ENCODE peak calls at places on chromosomes 7 and 10, in four cellular contexts. Q is HFFc6; F is HEK293T; O is stimulated activated naive CD4-positive, alpha-beta T cell. Z is an unnamed sample.

GRCh38 chr7:32888505-32888904 is 3.1 kb downstream of the KBTBD2 start:
- DNase-seq in Q (no peak), F (no peak), O (no peak), Z (no peak)

GRCh38 chr7:11830582-11831382 is 1.2 kb downstream of the THSD7A start:
- DNase-seq in Q (no peak), F (no peak), O (no peak), Z (no peak)

GRCh38 chr10:15144788-15145187 is 23.7 kb downstream of the NMT2 start:
- DNase-seq in Q (peak), F (no peak), O (no peak), Z (no peak)

GRCh38 chr7:13800694-13801448 is 188.6 kb downstream of the ETV1 start:
- DNase-seq in Q (peak), F (no peak), O (no peak), Z (no peak)

GRCh38 chr7:24654305-24654704 is 81.1 kb downstream of the PALS2 start:
- DNase-seq in Q (no peak), F (no peak), O (no peak), Z (no peak)

GRCh38 chr10:69468771-69469129 is 17.5 kb downstream of the TSPAN15 start:
- DNase-seq in Q (no peak), F (no peak), O (no peak), Z (no peak)

GRCh38 chr7:5472432-5473315 is 49.0 kb upstream of the TNRC18 start:
- DNase-seq in Q (no peak), F (no peak), O (no peak), Z (peak)

GRCh38 chr10:7913122-7913872 is 95.0 kb downstream of the TAF3 start:
- DNase-seq in Q (no peak), F (no peak), O (no peak), Z (no peak)

GRCh38 chr10:62806246-62806645 is 1.7 kb downstream of the ADO start:
- DNase-seq in Q (no peak), F (no peak), O (no peak), Z (no peak)

GRCh38 chr7:98202367-98203195 is 8.7 kb upstream of the BHLHA15 start:
- DNase-seq in Q (no peak), F (no peak), O (peak), Z (no peak)

GRCh38 chr7:38502289-38502688 is 128.9 kb downstream of the AMPH start:
- DNase-seq in Q (no peak), F (no peak), O (no peak), Z (no peak)

GRCh38 chr10:47031953-47032465 is 120.8 kb downstream of the PTPN20 start:
- DNase-seq in Q (peak), F (no peak), O (no peak), Z (no peak)

GRCh38 chr10:10914129-10914528 is 103.5 kb upstream of the CELF2 start:
- DNase-seq in Q (no peak), F (no peak), O (no peak), Z (no peak)

GRCh38 chr10:28775773-28776172 is 98.5 kb downstream of the BAMBI start:
- DNase-seq in Q (no peak), F (no peak), O (no peak), Z (no peak)